ENCODE peak calls at places on chromosomes 3 and 15, in nine cellular contexts. Y is fibroblast of the conjunctiva; F is HEK293T; N is neural crest cell; P is cardiac septum; K is activated naive CD4-positive, alpha-beta T cell; S is HT1080; Q is brain microvascular endothelial cell; M is AG08396. L is an unnamed sample.

GRCh38 chr3:13072239-13073041 is 789 bp downstream of the IQSEC1 start:
- DNase-seq in Y (no peak), F (no peak), N (no peak), P (peak; percentile 88), K (no peak), S (peak; percentile 50), Q (no peak), M (no peak), L (no peak)

GRCh38 chr3:171979081-171979480 is 60.3 kb upstream of the FNDC3B start:
- DNase-seq in Y (no peak), F (no peak), N (no peak), P (no peak), K (no peak), S (no peak), Q (no peak), M (no peak), L (no peak)

GRCh38 chr3:69113536-69113935 is 8.9 kb downstream of the LMOD3 start:
- DNase-seq in Y (no peak), F (no peak), N (no peak), P (no peak), K (no peak), S (no peak), Q (no peak), M (no peak), L (no peak)

GRCh38 chr3:58492385-58492970 is 582 bp downstream of the KCTD6 start:
- DNase-seq in Y (no peak), F (no peak), N (no peak), P (no peak), K (no peak), S (no peak), Q (no peak), M (no peak), L (no peak)

GRCh38 chr3:58013973-58014649 is 5.9 kb downstream of the FLNB start:
- DNase-seq in Y (peak; percentile 92), F (no peak), N (no peak), P (no peak), K (no peak), S (no peak), Q (peak; percentile 73), M (peak; percentile 90), L (no peak)

GRCh38 chr15:80854104-80854503 is 74.9 kb downstream of the CEMIP start:
- DNase-seq in Y (peak; percentile 21), F (no peak), N (no peak), P (no peak), K (no peak), S (no peak), Q (no peak), M (no peak), L (no peak)

GRCh38 chr15:44720460-44721185 is 9.3 kb downstream of the B2M start:
- DNase-seq in Y (no peak), F (no peak), N (no peak), P (no peak), K (no peak), S (no peak), Q (no peak), M (no peak), L (no peak)

GRCh38 chr3:133944181-133944580 is 48.5 kb upstream of the RAB6B start:
- DNase-seq in Y (no peak), F (no peak), N (no peak), P (no peak), K (no peak), S (no peak), Q (no peak), M (peak; percentile 74), L (no peak)

GRCh38 chr3:153980252-153980590 is 141.0 kb upstream of the ARHGEF26 start:
- DNase-seq in Y (no peak), F (no peak), N (no peak), P (no peak), K (no peak), S (peak; percentile 37), Q (no peak), M (no peak), L (no peak)

GRCh38 chr3:7307410-7307809 is 446.5 kb downstream of the GRM7 start:
- DNase-seq in Y (no peak), F (no peak), N (no peak), P (no peak), K (no peak), S (peak; percentile 61), Q (no peak), M (no peak), L (no peak)

L was measured in CD8-positive, alpha-beta memory T cell.